ENCODE peak calls at places on chromosomes 7 and 10, in eight cellular contexts. One of them, this sample, is unnamed.

GRCh38 chr10:43689618-43689954 is 40.9 kb upstream of the ZNF32 start:
- DNase-seq in H7: peak
- DNase-seq in EL: peak
- DNase-seq in heart right ventricle: peak
- DNase-seq in cardiac muscle cell: peak
- DNase-seq in midbrain: no peak
- DNase-seq in brain microvascular endothelial cell: peak
- DNase-seq in adrenal gland: peak
- DNase-seq in this sample: peak

GRCh38 chr10:89978081-89978480 is 276.7 kb downstream of the KIF20B start:
- DNase-seq in H7: no peak
- DNase-seq in EL: no peak
- DNase-seq in heart right ventricle: no peak
- DNase-seq in cardiac muscle cell: no peak
- DNase-seq in midbrain: no peak
- DNase-seq in brain microvascular endothelial cell: no peak
- DNase-seq in adrenal gland: no peak
- DNase-seq in this sample: no peak

GRCh38 chr7:156827587-156828203 is 65.3 kb downstream of the LMBR1 start:
- DNase-seq in H7: no peak
- DNase-seq in EL: peak
- DNase-seq in heart right ventricle: no peak
- DNase-seq in cardiac muscle cell: peak
- DNase-seq in midbrain: no peak
- DNase-seq in brain microvascular endothelial cell: peak
- DNase-seq in adrenal gland: no peak
- DNase-seq in this sample: no peak

GRCh38 chr10:48905311-48905710 is 34.3 kb downstream of the LRRC18 start:
- DNase-seq in H7: no peak
- DNase-seq in EL: no peak
- DNase-seq in heart right ventricle: no peak
- DNase-seq in cardiac muscle cell: no peak
- DNase-seq in midbrain: no peak
- DNase-seq in brain microvascular endothelial cell: no peak
- DNase-seq in adrenal gland: no peak
- DNase-seq in this sample: no peak

GRCh38 chr10:121598261-121599249 is at the start of gene FGFR2:
- DNase-seq in H7: peak
- DNase-seq in EL: peak
- DNase-seq in heart right ventricle: peak
- DNase-seq in cardiac muscle cell: peak
- DNase-seq in midbrain: peak
- DNase-seq in brain microvascular endothelial cell: peak
- DNase-seq in adrenal gland: peak
- DNase-seq in this sample: peak

GRCh38 chr7:28168393-28169158 is 12.0 kb downstream of the JAZF1 start:
- DNase-seq in H7: no peak
- DNase-seq in EL: no peak
- DNase-seq in heart right ventricle: no peak
- DNase-seq in cardiac muscle cell: no peak
- DNase-seq in midbrain: no peak
- DNase-seq in brain microvascular endothelial cell: no peak
- DNase-seq in adrenal gland: no peak
- DNase-seq in this sample: no peak

GRCh38 chr7:80923211-80923612 is 4.4 kb upstream of the SEMA3C start:
- DNase-seq in H7: no peak
- DNase-seq in EL: no peak
- DNase-seq in heart right ventricle: no peak
- DNase-seq in cardiac muscle cell: no peak
- DNase-seq in midbrain: no peak
- DNase-seq in brain microvascular endothelial cell: no peak
- DNase-seq in adrenal gland: no peak
- DNase-seq in this sample: no peak

GRCh38 chr10:4541292-4541691 is 284.7 kb upstream of the AKR1E2 start:
- DNase-seq in H7: no peak
- DNase-seq in EL: peak
- DNase-seq in heart right ventricle: no peak
- DNase-seq in cardiac muscle cell: peak
- DNase-seq in midbrain: no peak
- DNase-seq in brain microvascular endothelial cell: peak
- DNase-seq in adrenal gland: no peak
- DNase-seq in this sample: peak

GRCh38 chr7:30348083-30348560 is 63.7 kb downstream of the ZNRF2 start:
- DNase-seq in H7: no peak
- DNase-seq in EL: peak
- DNase-seq in heart right ventricle: no peak
- DNase-seq in cardiac muscle cell: peak
- DNase-seq in midbrain: no peak
- DNase-seq in brain microvascular endothelial cell: peak
- DNase-seq in adrenal gland: no peak
- DNase-seq in this sample: peak

GRCh38 chr7:54476609-54477008 is 65.6 kb upstream of the VSTM2A start:
- DNase-seq in H7: no peak
- DNase-seq in EL: no peak
- DNase-seq in heart right ventricle: no peak
- DNase-seq in cardiac muscle cell: no peak
- DNase-seq in midbrain: no peak
- DNase-seq in brain microvascular endothelial cell: no peak
- DNase-seq in adrenal gland: no peak
- DNase-seq in this sample: no peak

GRCh38 chr10:19302117-19302516 is 253.5 kb downstream of the MALRD1 start:
- DNase-seq in H7: no peak
- DNase-seq in EL: no peak
- DNase-seq in heart right ventricle: no peak
- DNase-seq in cardiac muscle cell: peak
- DNase-seq in midbrain: no peak
- DNase-seq in brain microvascular endothelial cell: peak
- DNase-seq in adrenal gland: no peak
- DNase-seq in this sample: no peak

GRCh38 chr7:139618482-139619366 is 95.2 kb downstream of the CLEC2L start:
- DNase-seq in H7: peak
- DNase-seq in EL: peak
- DNase-seq in heart right ventricle: peak
- DNase-seq in cardiac muscle cell: peak
- DNase-seq in midbrain: peak
- DNase-seq in brain microvascular endothelial cell: peak
- DNase-seq in adrenal gland: peak
- DNase-seq in this sample: no peak

GRCh38 chr7:95141755-95142154 is 182.6 kb downstream of the PON1 start:
- DNase-seq in H7: no peak
- DNase-seq in EL: peak
- DNase-seq in heart right ventricle: no peak
- DNase-seq in cardiac muscle cell: peak
- DNase-seq in midbrain: no peak
- DNase-seq in brain microvascular endothelial cell: peak
- DNase-seq in adrenal gland: no peak
- DNase-seq in this sample: no peak

GRCh38 chr7:1418505-1419309 is 40.6 kb downstream of the MICALL2 start:
- DNase-seq in H7: peak
- DNase-seq in EL: peak
- DNase-seq in heart right ventricle: no peak
- DNase-seq in cardiac muscle cell: peak
- DNase-seq in midbrain: no peak
- DNase-seq in brain microvascular endothelial cell: no peak
- DNase-seq in adrenal gland: no peak
- DNase-seq in this sample: no peak

GRCh38 chr10:80501913-80502521 is 35.7 kb upstream of the SH2D4B start:
- DNase-seq in H7: no peak
- DNase-seq in EL: peak
- DNase-seq in heart right ventricle: no peak
- DNase-seq in cardiac muscle cell: no peak
- DNase-seq in midbrain: no peak
- DNase-seq in brain microvascular endothelial cell: peak
- DNase-seq in adrenal gland: no peak
- DNase-seq in this sample: peak

GRCh38 chr7:19762631-19763030 is 10.8 kb downstream of the TMEM196 start:
- DNase-seq in H7: no peak
- DNase-seq in EL: no peak
- DNase-seq in heart right ventricle: no peak
- DNase-seq in cardiac muscle cell: peak
- DNase-seq in midbrain: no peak
- DNase-seq in brain microvascular endothelial cell: no peak
- DNase-seq in adrenal gland: no peak
- DNase-seq in this sample: no peak

GRCh38 chr7:149422914-149423285 is 38.0 kb downstream of the ZNF777 start:
- DNase-seq in H7: peak
- DNase-seq in EL: no peak
- DNase-seq in heart right ventricle: no peak
- DNase-seq in cardiac muscle cell: no peak
- DNase-seq in midbrain: no peak
- DNase-seq in brain microvascular endothelial cell: no peak
- DNase-seq in adrenal gland: peak
- DNase-seq in this sample: peak

GRCh38 chr10:1774796-1775195 is 37.5 kb upstream of the ADARB2 start:
- DNase-seq in H7: peak
- DNase-seq in EL: no peak
- DNase-seq in heart right ventricle: no peak
- DNase-seq in cardiac muscle cell: no peak
- DNase-seq in midbrain: no peak
- DNase-seq in brain microvascular endothelial cell: no peak
- DNase-seq in adrenal gland: no peak
- DNase-seq in this sample: no peak

GRCh38 chr10:17273403-17273802 is 45.4 kb downstream of the VIM start:
- DNase-seq in H7: no peak
- DNase-seq in EL: peak
- DNase-seq in heart right ventricle: no peak
- DNase-seq in cardiac muscle cell: peak
- DNase-seq in midbrain: no peak
- DNase-seq in brain microvascular endothelial cell: peak
- DNase-seq in adrenal gland: no peak
- DNase-seq in this sample: peak

GRCh38 chr10:116385994-116386809 is 41.4 kb upstream of the PNLIPRP3 start:
- DNase-seq in H7: no peak
- DNase-seq in EL: peak
- DNase-seq in heart right ventricle: no peak
- DNase-seq in cardiac muscle cell: peak
- DNase-seq in midbrain: peak
- DNase-seq in brain microvascular endothelial cell: peak
- DNase-seq in adrenal gland: peak
- DNase-seq in this sample: no peak

GRCh38 chr7:12281026-12281425 is 69.9 kb downstream of the TMEM106B start:
- DNase-seq in H7: no peak
- DNase-seq in EL: no peak
- DNase-seq in heart right ventricle: no peak
- DNase-seq in cardiac muscle cell: no peak
- DNase-seq in midbrain: no peak
- DNase-seq in brain microvascular endothelial cell: no peak
- DNase-seq in adrenal gland: no peak
- DNase-seq in this sample: no peak

GRCh38 chr10:90227259-90227658 is 525.9 kb downstream of the KIF20B start:
- DNase-seq in H7: no peak
- DNase-seq in EL: peak
- DNase-seq in heart right ventricle: no peak
- DNase-seq in cardiac muscle cell: peak
- DNase-seq in midbrain: no peak
- DNase-seq in brain microvascular endothelial cell: peak
- DNase-seq in adrenal gland: no peak
- DNase-seq in this sample: no peak